ENCODE peak calls at places on chromosomes 2 and 18, in nine cellular contexts. Y, Q, E, P, T, A, M, O and L are unnamed samples.

GRCh38 chr18:62555135-62555534 is 32.3 kb downstream of the ZCCHC2 start:
- DNase-seq in A (no peak), M (no peak), Y (no peak), O (no peak), P (peak; percentile 32), E (no peak), T (no peak), Q (no peak), L (no peak)

GRCh38 chr2:130744287-130745117 is 10.8 kb upstream of the AMER3 start:
- DNase-seq in Y (no peak), Q (no peak), A (no peak), P (no peak), M (no peak), T (no peak), O (no peak), E (peak; percentile 25), L (no peak)

GRCh38 chr2:83386559-83386958 is 1072.5 kb downstream of the SUCLG1 start:
- DNase-seq in O (no peak), Y (no peak), A (no peak), M (no peak), E (no peak), T (no peak), P (no peak), Q (peak; percentile 46), L (peak; percentile 10)

GRCh38 chr18:10406172-10406663 is 48.2 kb upstream of the APCDD1 start:
- DNase-seq in M (no peak), O (no peak), T (no peak), A (no peak), P (no peak), E (no peak), Y (no peak), Q (no peak), L (no peak)

GRCh38 chr2:111072220-111072871 is 48.4 kb upstream of the BCL2L11 start:
- DNase-seq in Q (peak; percentile 58), T (no peak), E (no peak), P (peak; percentile 89), O (peak; percentile 10), Y (no peak), A (peak; percentile 44), M (no peak), L (peak; percentile 28)

GRCh38 chr2:235605306-235605998 is 111.6 kb downstream of the AGAP1 start:
- DNase-seq in O (peak; percentile 87), E (peak; percentile 81), P (peak; percentile 94), Y (no peak), Q (peak; percentile 99), M (peak; percentile 88), T (peak; percentile 64), A (peak; percentile 34), L (peak; percentile 74)

GRCh38 chr2:240136671-240137292 is 677 bp upstream of the COPS9 start:
- DNase-seq in P (no peak), M (peak; percentile 60), Y (no peak), E (no peak), Q (no peak), A (no peak), O (no peak), T (no peak), L (no peak)

GRCh38 chr2:217650229-217650628 is 352.6 kb downstream of the TNS1 start:
- DNase-seq in P (no peak), A (peak; percentile 56), Y (no peak), Q (peak; percentile 17), O (no peak), T (no peak), E (no peak), M (no peak), L (no peak)

GRCh38 chr18:57475903-57476302 is 40.7 kb downstream of the ONECUT2 start:
- DNase-seq in A (no peak), M (no peak), E (no peak), T (no peak), Y (no peak), P (no peak), Q (no peak), O (no peak), L (no peak)

GRCh38 chr2:96950391-96951124 is 35.8 kb downstream of the FAM178B start:
- DNase-seq in O (no peak), E (no peak), A (no peak), P (no peak), T (peak; percentile 24), Q (no peak), M (no peak), Y (no peak), L (no peak)

GRCh38 chr2:237062585-237062984 is 23.1 kb upstream of the COPS8 start:
- DNase-seq in M (no peak), T (no peak), E (no peak), O (no peak), Q (peak; percentile 23), Y (no peak), P (no peak), A (no peak), L (no peak)

GRCh38 chr2:237223208-237223861 is 137.6 kb downstream of the COPS8 start:
- DNase-seq in A (peak; percentile 81), T (no peak), O (peak; percentile 94), P (peak; percentile 99), E (peak; percentile 64), Y (no peak), Q (peak; percentile 100), M (peak; percentile 94), L (peak; percentile 99)

GRCh38 chr2:133247613-133248012 is 320.6 kb downstream of the NCKAP5 start:
- DNase-seq in T (no peak), Y (no peak), P (no peak), Q (no peak), M (no peak), A (no peak), E (no peak), O (no peak), L (no peak)
- H3K4me3 ChIP-seq in T (no peak overlapping the region), Y (no peak overlapping the region), P (no peak overlapping the region), Q (no peak overlapping the region), M (no peak overlapping the region), A (no peak overlapping the region), E (no peak overlapping the region), O (no peak overlapping the region), L (no peak overlapping the region)

GRCh38 chr2:190513877-190514276 is 20.6 kb downstream of the NEMP2 start:
- DNase-seq in P (no peak), Y (peak; percentile 33), A (no peak), T (no peak), Q (no peak), E (no peak), O (no peak), M (no peak), L (no peak)

GRCh38 chr2:190514676-190515075 is 19.8 kb downstream of the NEMP2 start:
- DNase-seq in A (no peak), M (no peak), Y (no peak), T (no peak), Q (no peak), P (no peak), E (no peak), O (no peak), L (no peak)

GRCh38 chr2:190507135-190507534 is 27.4 kb downstream of the NEMP2 start:
- DNase-seq in O (no peak), E (no peak), Q (no peak), P (no peak), Y (no peak), A (no peak), M (no peak), T (no peak), L (no peak)

GRCh38 chr2:190512539-190513095 is 21.9 kb downstream of the NEMP2 start:
- DNase-seq in Q (no peak), M (no peak), P (no peak), O (no peak), T (no peak), A (no peak), E (no peak), Y (no peak), L (no peak)

DNA sequence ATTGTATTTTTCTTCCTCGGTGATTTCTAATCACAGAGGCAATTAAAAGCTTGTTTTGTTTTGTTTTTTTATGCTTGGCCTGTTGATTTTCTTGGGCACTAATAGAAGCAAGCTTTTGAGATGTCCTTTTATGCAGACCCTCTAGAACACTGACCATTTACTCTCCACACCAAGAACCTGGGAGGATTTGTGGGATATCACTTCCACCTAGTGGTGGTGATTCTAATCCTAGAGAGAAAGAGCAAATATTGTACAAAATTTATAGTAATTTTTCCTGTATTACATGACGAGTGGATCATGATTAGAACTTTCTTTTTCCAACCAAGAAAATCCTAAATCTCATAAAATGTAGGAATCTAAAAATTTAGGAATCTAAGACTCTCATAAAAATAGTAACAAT is 23.4 kb downstream of the NEMP2 start:
- DNase-seq in A (peak; percentile 56), M (no peak), E (no peak), Q (peak; percentile 37), Y (no peak), T (no peak), O (no peak), P (peak; percentile 53), L (no peak)
- TF ChIP-seq CTCF in A (peak; percentile 75), M (no peak), E (peak; percentile 67), Q (peak; percentile 69), Y (peak; percentile 27), T (peak; percentile 40), O (peak; percentile 33), P (peak; percentile 50), L (peak; percentile 26)

DNA sequence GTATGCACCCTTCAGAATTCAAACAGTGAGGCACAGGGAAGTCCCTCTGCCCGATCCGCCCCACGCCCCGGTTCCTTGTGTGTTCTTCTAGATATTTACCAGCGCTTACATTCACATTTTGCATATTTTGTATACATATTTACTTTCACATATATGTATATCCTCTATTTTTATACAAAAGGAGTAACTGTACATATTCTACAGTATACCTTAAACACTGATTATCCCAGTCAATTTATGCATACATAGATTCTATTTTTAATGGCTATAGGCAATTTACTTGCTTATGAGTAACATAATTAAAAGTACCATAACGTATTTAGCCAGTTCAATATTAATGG is 309 bp upstream of the DUSP11 start:
- DNase-seq in T (no peak), Y (no peak), P (no peak), E (no peak), O (no peak), M (no peak), A (no peak), Q (no peak), L (no peak)
- H3K4me3 ChIP-seq in T (peak overlapping the region; percentile 95), Y (peak overlapping the region; percentile 74), P (peak overlapping the region; percentile 96), E (peak overlapping the region; percentile 80), O (peak overlapping the region; percentile 77), M (peak overlapping the region; percentile 85), A (peak overlapping the region; percentile 94), Q (peak overlapping the region; percentile 99), L (peak overlapping the region; percentile 98)

GRCh38 chr2:241217320-241218031 is 29.0 kb downstream of the ANO7 start:
- DNase-seq in Y (peak; percentile 79), E (peak; percentile 75), M (peak; percentile 81), Q (peak; percentile 73), A (peak; percentile 82), T (peak; percentile 83), O (no peak), P (peak; percentile 68), L (no peak)
- TF ChIP-seq CTCF in Y (peak; percentile 1), E (peak; percentile 24), M (no peak), Q (no peak), A (no peak), T (no peak), O (no peak), P (no peak), L (no peak)